ENCODE peak calls at places on chromosomes 13 and 19, in eight cellular contexts. One of them, this sample, is unnamed.

GRCh38 chr19:2474232-2475017 is 1.5 kb upstream of the GADD45B start:
- DNase-seq in SHP77: peak
- DNase-seq in Calu3: peak
- DNase-seq in dorsolateral prefrontal cortex: peak
- DNase-seq in H54: peak
- DNase-seq in HEK293T: peak
- DNase-seq in naive thymus-derived CD8-positive, alpha-beta T cell: peak
- DNase-seq in stimulated activated CD8-positive, alpha-beta memory T cell treated with anti-CD3 and anti-CD28 coated beads, Interleukin-2, amount 100 ng/mL, for 48 hours: peak
- DNase-seq in this sample: peak

GRCh38 chr19:10706990-10707389 is 5.8 kb downstream of the QTRT1 start:
- DNase-seq in stimulated activated CD8-positive, alpha-beta memory T cell treated with anti-CD3 and anti-CD28 coated beads, Interleukin-2, amount 100 ng/mL, for 48 hours: no peak
- DNase-seq in H54: no peak
- DNase-seq in SHP77: no peak
- DNase-seq in HEK293T: no peak
- DNase-seq in dorsolateral prefrontal cortex: no peak
- DNase-seq in naive thymus-derived CD8-positive, alpha-beta T cell: no peak
- DNase-seq in Calu3: no peak
- DNase-seq in this sample: no peak

GRCh38 chr19:48616041-48616436 is 1.2 kb upstream of the FAM83E start:
- DNase-seq in stimulated activated CD8-positive, alpha-beta memory T cell treated with anti-CD3 and anti-CD28 coated beads, Interleukin-2, amount 100 ng/mL, for 48 hours: no peak
- DNase-seq in dorsolateral prefrontal cortex: no peak
- DNase-seq in SHP77: no peak
- DNase-seq in HEK293T: no peak
- DNase-seq in naive thymus-derived CD8-positive, alpha-beta T cell: no peak
- DNase-seq in H54: no peak
- DNase-seq in Calu3: no peak
- DNase-seq in this sample: no peak

GRCh38 chr19:18002347-18002850 is 5.6 kb upstream of the ARRDC2 start:
- DNase-seq in naive thymus-derived CD8-positive, alpha-beta T cell: no peak
- DNase-seq in H54: no peak
- DNase-seq in dorsolateral prefrontal cortex: no peak
- DNase-seq in HEK293T: no peak
- DNase-seq in Calu3: no peak
- DNase-seq in SHP77: no peak
- DNase-seq in stimulated activated CD8-positive, alpha-beta memory T cell treated with anti-CD3 and anti-CD28 coated beads, Interleukin-2, amount 100 ng/mL, for 48 hours: no peak
- DNase-seq in this sample: no peak

GRCh38 chr13:30873519-30873918 is 32.6 kb upstream of the MEDAG start:
- DNase-seq in HEK293T: no peak
- DNase-seq in Calu3: no peak
- DNase-seq in naive thymus-derived CD8-positive, alpha-beta T cell: no peak
- DNase-seq in stimulated activated CD8-positive, alpha-beta memory T cell treated with anti-CD3 and anti-CD28 coated beads, Interleukin-2, amount 100 ng/mL, for 48 hours: no peak
- DNase-seq in dorsolateral prefrontal cortex: no peak
- DNase-seq in H54: no peak
- DNase-seq in SHP77: no peak
- DNase-seq in this sample: no peak

GRCh38 chr19:33482486-33482885 is 39.1 kb downstream of the PEPD start:
- DNase-seq in stimulated activated CD8-positive, alpha-beta memory T cell treated with anti-CD3 and anti-CD28 coated beads, Interleukin-2, amount 100 ng/mL, for 48 hours: no peak
- DNase-seq in naive thymus-derived CD8-positive, alpha-beta T cell: no peak
- DNase-seq in Calu3: no peak
- DNase-seq in SHP77: no peak
- DNase-seq in H54: no peak
- DNase-seq in dorsolateral prefrontal cortex: no peak
- DNase-seq in HEK293T: no peak
- DNase-seq in this sample: no peak

GRCh38 chr19:37505958-37506386 is 767 bp upstream of the ZNF793 start:
- DNase-seq in H54: no peak
- DNase-seq in Calu3: no peak
- DNase-seq in dorsolateral prefrontal cortex: no peak
- DNase-seq in stimulated activated CD8-positive, alpha-beta memory T cell treated with anti-CD3 and anti-CD28 coated beads, Interleukin-2, amount 100 ng/mL, for 48 hours: peak
- DNase-seq in naive thymus-derived CD8-positive, alpha-beta T cell: no peak
- DNase-seq in HEK293T: no peak
- DNase-seq in SHP77: no peak
- DNase-seq in this sample: no peak

GRCh38 chr19:53981408-53981998 is 9.9 kb upstream of the CACNG6 start:
- DNase-seq in stimulated activated CD8-positive, alpha-beta memory T cell treated with anti-CD3 and anti-CD28 coated beads, Interleukin-2, amount 100 ng/mL, for 48 hours: no peak
- DNase-seq in H54: no peak
- DNase-seq in naive thymus-derived CD8-positive, alpha-beta T cell: no peak
- DNase-seq in SHP77: no peak
- DNase-seq in Calu3: peak
- DNase-seq in HEK293T: no peak
- DNase-seq in dorsolateral prefrontal cortex: no peak
- DNase-seq in this sample: no peak

GRCh38 chr13:98664047-98664446 is 87.1 kb upstream of the STK24 start:
- DNase-seq in stimulated activated CD8-positive, alpha-beta memory T cell treated with anti-CD3 and anti-CD28 coated beads, Interleukin-2, amount 100 ng/mL, for 48 hours: peak
- DNase-seq in SHP77: no peak
- DNase-seq in H54: peak
- DNase-seq in Calu3: peak
- DNase-seq in dorsolateral prefrontal cortex: peak
- DNase-seq in naive thymus-derived CD8-positive, alpha-beta T cell: no peak
- DNase-seq in HEK293T: no peak
- DNase-seq in this sample: no peak

GRCh38 chr13:110637747-110638146 is 22.4 kb downstream of the NAXD start:
- DNase-seq in stimulated activated CD8-positive, alpha-beta memory T cell treated with anti-CD3 and anti-CD28 coated beads, Interleukin-2, amount 100 ng/mL, for 48 hours: no peak
- DNase-seq in H54: no peak
- DNase-seq in naive thymus-derived CD8-positive, alpha-beta T cell: no peak
- DNase-seq in dorsolateral prefrontal cortex: no peak
- DNase-seq in HEK293T: no peak
- DNase-seq in SHP77: peak
- DNase-seq in Calu3: no peak
- DNase-seq in this sample: no peak

GRCh38 chr13:74145249-74145970 is 11.2 kb upstream of the KLF12 start:
- DNase-seq in stimulated activated CD8-positive, alpha-beta memory T cell treated with anti-CD3 and anti-CD28 coated beads, Interleukin-2, amount 100 ng/mL, for 48 hours: no peak
- DNase-seq in naive thymus-derived CD8-positive, alpha-beta T cell: no peak
- DNase-seq in dorsolateral prefrontal cortex: no peak
- DNase-seq in SHP77: no peak
- DNase-seq in HEK293T: no peak
- DNase-seq in Calu3: no peak
- DNase-seq in H54: no peak
- DNase-seq in this sample: no peak

GRCh38 chr19:40578442-40578908 is 1.8 kb downstream of the SHKBP1 start:
- DNase-seq in H54: no peak
- DNase-seq in stimulated activated CD8-positive, alpha-beta memory T cell treated with anti-CD3 and anti-CD28 coated beads, Interleukin-2, amount 100 ng/mL, for 48 hours: no peak
- DNase-seq in HEK293T: peak
- DNase-seq in Calu3: no peak
- DNase-seq in dorsolateral prefrontal cortex: peak
- DNase-seq in SHP77: peak
- DNase-seq in naive thymus-derived CD8-positive, alpha-beta T cell: no peak
- DNase-seq in this sample: no peak

GRCh38 chr13:83730674-83731073 is 151.6 kb downstream of the SLITRK1 start:
- DNase-seq in naive thymus-derived CD8-positive, alpha-beta T cell: no peak
- DNase-seq in SHP77: no peak
- DNase-seq in Calu3: no peak
- DNase-seq in stimulated activated CD8-positive, alpha-beta memory T cell treated with anti-CD3 and anti-CD28 coated beads, Interleukin-2, amount 100 ng/mL, for 48 hours: no peak
- DNase-seq in HEK293T: no peak
- DNase-seq in dorsolateral prefrontal cortex: no peak
- DNase-seq in H54: no peak
- DNase-seq in this sample: no peak